ENCODE peak calls at places on chromosomes 3 and 15, in five cellular contexts. L is K562, D is HepG2, G is H1, K is GM12878. B is an unnamed sample.

GRCh38 chr3:168847293-168847883 is 751.7 kb upstream of the GOLIM4 start:
- DNase-seq in L (peak; percentile 4), G (no peak), D (no peak), K (peak; percentile 12), B (no peak)

GRCh38 chr3:120928991-120929390 is 21.0 kb downstream of the STXBP5L start:
- DNase-seq in G (no peak), K (no peak), D (no peak), L (no peak), B (no peak)

GRCh38 chr15:44706946-44707636 is 4.0 kb downstream of the PATL2 start:
- DNase-seq in G (no peak), K (no peak), L (no peak), D (no peak), B (no peak)

GRCh38 chr3:102536479-102536878 is 101.7 kb downstream of the ZPLD1 start:
- DNase-seq in L (no peak), G (no peak), D (peak; percentile 16), K (no peak), B (peak; percentile 26)

GRCh38 chr3:78726545-78726944 is 1041.3 kb downstream of the ROBO1 start:
- DNase-seq in L (no peak), K (no peak), D (no peak), G (no peak), B (no peak)

GRCh38 chr3:111989061-111989678 is 9.6 kb upstream of the TAGLN3 start:
- DNase-seq in D (peak; percentile 53), K (no peak), G (no peak), L (peak; percentile 10), B (peak; percentile 63)

GRCh38 chr3:162865466-162865865 is 1368.9 kb downstream of the OTOL1 start:
- DNase-seq in G (no peak), L (no peak), K (no peak), D (no peak), B (no peak)

GRCh38 chr15:101650145-101650544 is 2.0 kb downstream of the TM2D3 start:
- DNase-seq in G (no peak), L (no peak), K (no peak), D (no peak), B (no peak)

GRCh38 chr15:67242665-67243064 is 11.8 kb downstream of the AAGAB start:
- DNase-seq in D (no peak), K (no peak), L (no peak), G (no peak), B (no peak)

GRCh38 chr3:100024520-100025303 is 89.6 kb downstream of the FILIP1L start:
- DNase-seq in K (no peak), L (no peak), D (peak; percentile 33), G (no peak), B (no peak)

DNA sequence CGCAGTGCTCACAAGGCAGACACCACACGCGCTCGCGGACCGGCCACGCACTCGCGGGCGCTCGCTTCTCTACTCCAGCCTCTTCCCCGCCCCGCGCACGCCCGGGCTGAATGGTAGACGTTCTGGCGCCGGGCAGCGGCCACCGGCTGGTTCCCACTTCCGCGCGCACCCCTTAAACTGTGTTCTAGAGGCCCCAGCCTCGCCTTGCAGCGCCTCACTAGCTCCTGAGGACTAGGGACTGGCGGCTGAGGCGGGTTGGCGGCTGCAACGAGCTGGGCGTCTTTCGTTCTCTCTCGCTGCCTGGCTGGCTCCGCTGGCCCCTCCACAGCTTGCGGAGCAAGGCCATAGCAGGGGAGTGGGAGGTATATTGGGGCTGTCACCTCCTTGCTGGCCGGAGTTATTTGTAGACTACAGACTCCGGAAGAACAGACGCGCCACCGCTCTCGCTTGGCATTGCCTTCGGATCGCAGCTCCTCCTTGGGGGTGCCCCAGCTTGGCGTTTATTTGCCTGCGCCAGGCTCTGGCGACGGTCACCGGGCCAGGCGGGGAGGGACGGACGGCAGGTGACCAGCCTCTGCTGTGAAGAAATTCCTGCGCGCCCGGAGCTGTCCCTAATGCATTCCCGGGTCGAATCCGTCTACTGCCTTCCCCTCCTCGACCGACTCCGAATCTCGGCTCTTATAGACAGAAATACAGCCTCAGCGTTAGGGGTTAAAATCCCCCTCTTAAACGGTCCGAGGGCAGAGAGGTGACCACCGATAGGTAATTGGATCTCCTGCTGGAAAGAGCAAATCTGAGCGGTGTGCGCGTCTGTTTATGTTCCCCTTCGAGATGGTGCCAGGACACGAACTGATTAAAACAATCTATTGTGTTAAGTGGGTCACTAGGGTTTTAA is 1.3 kb downstream of the GREM1 start:
- DNase-seq in K (no peak), G (peak; percentile 73), D (no peak), L (no peak), B (no peak)
- TF ChIP-seq EZH2 in K (no peak), G (peak; percentile 96), D (no peak), L (no peak), B (no peak)

GRCh38 chr15:96153938-96154337 is 176.6 kb upstream of the NR2F2 start:
- DNase-seq in D (no peak), L (no peak), K (no peak), G (no peak), B (no peak)
- H3K4me3 ChIP-seq in D (no peak overlapping the region), L (no peak overlapping the region), K (no peak overlapping the region), G (no peak overlapping the region), B (no peak overlapping the region)

DNA sequence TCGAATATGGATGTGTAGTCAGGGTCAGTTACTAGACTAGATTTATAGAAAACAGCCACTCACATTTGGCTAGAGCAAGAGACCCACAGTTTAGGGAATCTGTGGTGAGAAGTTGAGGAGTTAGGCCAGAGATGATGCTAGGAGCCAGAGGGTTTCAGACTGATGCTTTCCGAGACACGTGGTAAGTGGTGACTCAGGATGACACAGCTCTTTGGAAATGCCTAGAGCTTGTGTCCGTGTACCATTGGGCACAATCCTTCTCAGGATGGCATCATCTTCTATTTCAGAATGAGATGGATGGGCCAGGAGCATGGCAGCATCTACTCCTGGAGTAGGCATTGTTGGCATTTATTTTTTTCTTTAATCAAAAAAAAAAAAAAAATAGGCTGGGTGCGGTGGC is 28.5 kb downstream of the PTPRG start:
- DNase-seq in L (no peak), D (no peak), K (no peak), G (no peak), B (no peak)
- TF ChIP-seq RAD21 in L (no peak), D (no peak), K (no peak), G (no peak), B (no peak)

DNA sequence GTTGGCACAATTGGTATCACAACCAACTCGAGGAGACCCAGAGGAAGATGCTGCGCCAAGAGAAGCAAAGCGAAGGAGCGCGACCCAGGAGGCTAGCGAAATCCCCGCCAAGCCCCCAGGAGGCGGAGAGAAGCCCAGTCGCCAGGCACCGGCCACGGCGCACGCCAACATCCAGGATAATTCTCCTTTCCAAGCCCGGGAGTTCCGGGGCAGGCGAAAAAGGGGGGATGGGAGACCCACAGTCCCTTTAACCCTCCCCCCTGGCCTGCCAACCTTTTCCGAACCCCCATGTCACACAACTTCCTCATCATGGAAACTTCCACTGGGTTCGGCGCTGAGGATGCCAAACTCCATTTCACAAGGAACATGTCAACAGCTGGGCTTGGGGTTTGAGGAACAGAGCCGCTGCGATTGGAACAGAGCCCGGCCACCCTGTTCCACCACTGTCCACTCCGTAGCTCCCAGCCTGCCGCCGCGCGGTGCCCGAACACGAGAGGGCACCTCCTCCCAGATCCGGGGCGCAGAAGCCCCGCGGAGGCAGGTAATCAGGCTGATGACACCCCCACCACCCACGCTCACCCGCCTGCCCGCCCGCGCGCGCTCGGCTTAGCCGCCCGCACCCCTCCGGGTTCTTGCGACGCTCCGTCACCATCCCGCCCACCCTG is 567 bp downstream of the THRB start:
- DNase-seq in G (peak; percentile 70), K (no peak), L (peak; percentile 64), D (peak; percentile 71), B (no peak)
- TF ChIP-seq EZH2 in G (peak; percentile 8), K (no peak), L (no peak), D (no peak), B (no peak)

GRCh38 chr15:38129531-38130199 is 123.0 kb upstream of the SPRED1 start:
- DNase-seq in L (peak; percentile 7), G (no peak), K (peak; percentile 39), D (no peak), B (no peak)
- H3K4me3 ChIP-seq in L (no peak overlapping the region), G (no peak overlapping the region), K (peak overlapping the region; percentile 38), D (no peak overlapping the region), B (no peak overlapping the region)

DNA sequence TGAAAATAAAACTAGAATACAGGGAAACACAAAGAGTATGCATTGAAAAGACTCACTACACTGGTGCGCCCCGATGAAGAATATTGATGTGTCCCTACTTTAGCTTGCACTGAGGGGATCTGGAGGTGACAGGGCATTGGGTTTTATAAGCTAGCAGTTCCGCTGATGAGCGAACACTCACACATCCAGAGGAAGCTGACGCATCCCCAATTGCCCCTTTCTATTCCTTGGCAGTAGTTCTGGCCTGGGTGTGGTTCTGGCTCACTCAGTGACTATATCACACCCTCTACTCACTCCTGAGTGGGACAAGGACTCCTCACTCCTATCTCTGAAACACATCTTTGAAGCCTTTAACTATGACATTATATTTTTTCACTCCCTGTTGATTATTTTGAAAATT is 71.0 kb downstream of the B3GNT5 start:
- DNase-seq in G (no peak), D (no peak), K (no peak), L (no peak), B (no peak)
- TF ChIP-seq RAD21 in G (no peak), D (no peak), K (no peak), L (no peak), B (no peak)

B was measured in HCT116.